ENCODE peak calls at places on chromosomes 1 and 21, in seven cellular contexts. H, J, W, K, C, F and D are unnamed samples.
A peak's percentile ranks its signal among the peaks of the same experiment; 100 is the strongest.

GRCh38 chr1:159924025-159924790 is 1.1 kb downstream of the TAGLN2 start:
- DNase-seq in H (no peak), J (peak; percentile 97), W (peak; percentile 91), K (peak; percentile 52), C (peak; percentile 63), F (peak; percentile 88), D (peak; percentile 91)

GRCh38 chr1:40450491-40451237 is 388 bp downstream of the ZFP69B start:
- DNase-seq in H (peak; percentile 52), J (peak; percentile 59), W (peak; percentile 31), K (no peak), C (peak; percentile 74), F (peak; percentile 23), D (peak; percentile 70)

GRCh38 chr21:42681296-42682206 is 28.1 kb downstream of the PDE9A start:
- DNase-seq in H (no peak), J (no peak), W (peak; percentile 13), K (no peak), C (no peak), F (no peak), D (no peak)

GRCh38 chr1:51898090-51898734 is 19.7 kb upstream of the NRDC start:
- DNase-seq in H (no peak), J (peak; percentile 92), W (peak; percentile 88), K (peak; percentile 89), C (no peak), F (no peak), D (no peak)

GRCh38 chr1:244137725-244138124 is 86.6 kb downstream of the ZBTB18 start:
- DNase-seq in H (no peak), J (no peak), W (peak; percentile 49), K (peak; percentile 23), C (no peak), F (no peak), D (no peak)

GRCh38 chr21:19607983-19608668 is 1204.5 kb upstream of the TMPRSS15 start:
- DNase-seq in H (peak; percentile 5), J (no peak), W (no peak), K (no peak), C (no peak), F (no peak), D (no peak)

GRCh38 chr1:243421784-243422183 is 165.9 kb downstream of the SDCCAG8 start:
- DNase-seq in H (peak; percentile 81), J (peak; percentile 45), W (peak; percentile 79), K (peak; percentile 24), C (peak; percentile 11), F (peak; percentile 21), D (peak; percentile 15)

GRCh38 chr1:168833352-168833751 is 104.3 kb upstream of the DPT start:
- DNase-seq in H (no peak), J (no peak), W (no peak), K (no peak), C (no peak), F (no peak), D (no peak)

GRCh38 chr1:77068013-77068412 is 151.2 kb downstream of the PIGK start:
- DNase-seq in H (peak; percentile 18), J (no peak), W (no peak), K (no peak), C (no peak), F (no peak), D (no peak)

GRCh38 chr21:25385912-25386474 is 221.3 kb downstream of the MRPL39 start:
- DNase-seq in H (peak; percentile 45), J (peak; percentile 71), W (peak; percentile 51), K (no peak), C (no peak), F (peak; percentile 10), D (no peak)

GRCh38 chr1:203126151-203126865 is 1.2 kb upstream of the ADORA1 start:
- DNase-seq in H (no peak), J (peak; percentile 45), W (peak; percentile 38), K (no peak), C (no peak), F (no peak), D (no peak)

GRCh38 chr1:8525291-8526275 is 207.7 kb downstream of the SLC45A1 start:
- DNase-seq in H (peak; percentile 90), J (peak; percentile 95), W (peak; percentile 92), K (peak; percentile 70), C (peak; percentile 38), F (peak; percentile 80), D (peak; percentile 66)

GRCh38 chr1:147292635-147293251 is 50.3 kb downstream of the CHD1L start:
- DNase-seq in H (no peak), J (peak; percentile 96), W (peak; percentile 92), K (peak; percentile 96), C (no peak), F (no peak), D (no peak)

GRCh38 chr21:15094706-15095105 is 29.9 kb upstream of the NRIP1 start:
- DNase-seq in H (no peak), J (no peak), W (no peak), K (no peak), C (no peak), F (no peak), D (no peak)

GRCh38 chr1:31183126-31183525 is 56.6 kb downstream of the NKAIN1 start:
- DNase-seq in H (no peak), J (no peak), W (no peak), K (no peak), C (no peak), F (no peak), D (no peak)